ENCODE peak calls at places on chromosomes 11 and 22, in four cellular contexts. D, Y, O and W are unnamed samples.

GRCh38 chr11:85766801-85767200 is 44.1 kb downstream of the SYTL2 start:
- DNase-seq in D (no peak), Y (no peak), O (no peak), W (no peak)

GRCh38 chr22:30235687-30236170 is 10.8 kb downstream of the LIF start:
- DNase-seq in O (peak; percentile 83), D (peak; percentile 80), Y (no peak), W (peak; percentile 67)

GRCh38 chr22:48567213-48567975 is 1260.3 kb downstream of the BRD1 start:
- DNase-seq in D (peak; percentile 67), Y (no peak), O (no peak), W (no peak)

GRCh38 chr11:113114452-113115027 is 153.3 kb downstream of the NCAM1 start:
- DNase-seq in O (peak; percentile 63), Y (no peak), D (peak; percentile 76), W (peak; percentile 50)

GRCh38 chr22:21826204-21826603 is 41.2 kb downstream of the MAPK1 start:
- DNase-seq in D (no peak), O (no peak), Y (no peak), W (no peak)

GRCh38 chr11:68338041-68338800 is 25.8 kb downstream of the LRP5 start:
- DNase-seq in D (no peak), O (no peak), Y (no peak), W (no peak)

GRCh38 chr22:24418786-24419479 is 8.5 kb upstream of the ADORA2A start:
- DNase-seq in O (no peak), Y (no peak), D (peak; percentile 76), W (no peak)

GRCh38 chr22:35484651-35485372 is 55.8 kb upstream of the RASD2 start:
- DNase-seq in Y (no peak), D (no peak), O (no peak), W (peak; percentile 63)

GRCh38 chr11:112227002-112227401 is 774 bp downstream of the PTS start:
- DNase-seq in O (peak; percentile 17), Y (no peak), D (no peak), W (peak; percentile 40)

GRCh38 chr11:78350101-78350645 is 67.4 kb downstream of the GAB2 start:
- DNase-seq in Y (no peak), D (no peak), O (no peak), W (peak; percentile 32)

GRCh38 chr11:67636962-67637361 is 2.6 kb downstream of the TBX10 start:
- DNase-seq in D (no peak), Y (no peak), O (no peak), W (no peak)

GRCh38 chr11:94674005-94674491 is 94.1 kb upstream of the AMOTL1 start:
- DNase-seq in D (no peak), Y (no peak), O (no peak), W (no peak)

GRCh38 chr22:18947905-18948304 is 11.8 kb upstream of the PRODH start:
- DNase-seq in Y (no peak), O (no peak), D (peak; percentile 51), W (no peak)

GRCh38 chr11:67645521-67646457 is 4.7 kb downstream of the ACY3 start:
- DNase-seq in Y (no peak), D (no peak), O (no peak), W (no peak)

GRCh38 chr11:47904048-47904447 is 55.9 kb upstream of the NUP160 start:
- DNase-seq in D (no peak), O (no peak), Y (no peak), W (peak; percentile 36)

GRCh38 chr11:111327908-111328624 is 29.7 kb downstream of the POU2AF3 start:
- DNase-seq in Y (no peak), D (no peak), O (peak; percentile 11), W (no peak)

GRCh38 chr11:117201516-117201866 is 2.3 kb downstream of the TAGLN start:
- DNase-seq in O (no peak), D (no peak), Y (no peak), W (no peak)

GRCh38 chr22:27480487-27480886 is 321.1 kb downstream of the MN1 start:
- DNase-seq in D (peak; percentile 29), O (peak; percentile 58), Y (no peak), W (no peak)

GRCh38 chr11:119589011-119589410 is 140.0 kb downstream of the NECTIN1 start:
- DNase-seq in O (no peak), D (no peak), Y (no peak), W (no peak)

GRCh38 chr22:41395531-41396240 is 13.9 kb downstream of the TEF start:
- DNase-seq in D (no peak), O (no peak), Y (no peak), W (no peak)

GRCh38 chr22:40122792-40123191 is 54.9 kb upstream of the TNRC6B start:
- DNase-seq in O (no peak), Y (no peak), D (no peak), W (no peak)

GRCh38 chr22:47858773-47859306 is 1096.4 kb downstream of the TBC1D22A start:
- DNase-seq in O (no peak), D (no peak), Y (no peak), W (no peak)

GRCh38 chr11:61854966-61855714 is 27.0 kb downstream of the FADS2 start:
- DNase-seq in O (no peak), D (no peak), Y (no peak), W (no peak)

GRCh38 chr11:28606930-28607329 is 498.7 kb downstream of the METTL15 start:
- DNase-seq in Y (no peak), D (peak; percentile 83), O (peak; percentile 65), W (peak; percentile 25)

GRCh38 chr11:96748639-96749370 is 359.0 kb downstream of the JRKL start:
- DNase-seq in O (peak; percentile 47), Y (no peak), D (no peak), W (peak; percentile 76)

GRCh38 chr22:29664731-29665130 is 55.1 kb upstream of the CABP7 start:
- DNase-seq in Y (no peak), O (no peak), D (no peak), W (no peak)

GRCh38 chr11:104570088-104570701 is 328.1 kb downstream of the CASP12 start:
- DNase-seq in O (peak; percentile 83), Y (no peak), D (no peak), W (peak; percentile 77)

GRCh38 chr22:24937114-24937513 is 9.4 kb downstream of the LHFPL7 start:
- DNase-seq in O (peak; percentile 42), Y (no peak), D (no peak), W (peak; percentile 23)

GRCh38 chr11:134223066-134223465 is 701 bp downstream of the NCAPD3 start:
- DNase-seq in D (no peak), Y (no peak), O (no peak), W (peak; percentile 21)

GRCh38 chr22:19955241-19956128 is 13.9 kb upstream of the TXNRD2 start:
- DNase-seq in Y (no peak), O (no peak), D (peak; percentile 54), W (no peak)

GRCh38 chr11:36011574-36011973 is 67.7 kb downstream of the LDLRAD3 start:
- DNase-seq in D (no peak), Y (no peak), O (no peak), W (no peak)

GRCh38 chr22:47599753-47600152 is 837.3 kb downstream of the TBC1D22A start:
- DNase-seq in Y (no peak), O (no peak), D (no peak), W (no peak)

GRCh38 chr11:121071456-121072236 is 29.4 kb upstream of the TECTA start:
- DNase-seq in D (no peak), Y (no peak), O (no peak), W (no peak)